ENCODE peak calls at places on chromosomes 7 and 10, in five cellular contexts. One of them, this sample, is unnamed.
A peak's percentile ranks its signal among the peaks of the same experiment; 100 is the strongest.

GRCh38 chr10:117457071-117457810 is 82.0 kb upstream of the PDZD8 start:
- DNase-seq in brain microvascular endothelial cell: no peak
- DNase-seq in upper lobe of right lung: no peak
- DNase-seq in GM23248: no peak
- DNase-seq in right cardiac atrium: no peak
- DNase-seq in this sample: no peak

GRCh38 chr7:151246161-151247015 is 2.1 kb downstream of the SMARCD3 start:
- DNase-seq in brain microvascular endothelial cell: no peak
- DNase-seq in upper lobe of right lung: no peak
- DNase-seq in GM23248: peak; percentile 59
- DNase-seq in right cardiac atrium: no peak
- DNase-seq in this sample: peak; percentile 93

GRCh38 chr7:35248576-35249536 is 5.0 kb downstream of the TBX20 start:
- DNase-seq in brain microvascular endothelial cell: no peak
- DNase-seq in upper lobe of right lung: no peak
- DNase-seq in GM23248: no peak
- DNase-seq in right cardiac atrium: peak; percentile 17
- DNase-seq in this sample: peak; percentile 39

GRCh38 chr10:86053675-86054074 is 312.9 kb downstream of the GRID1 start:
- DNase-seq in brain microvascular endothelial cell: no peak
- DNase-seq in upper lobe of right lung: no peak
- DNase-seq in GM23248: no peak
- DNase-seq in right cardiac atrium: no peak
- DNase-seq in this sample: no peak

GRCh38 chr7:5428470-5429252 is 5.0 kb upstream of the TNRC18 start:
- DNase-seq in brain microvascular endothelial cell: peak; percentile 85
- DNase-seq in upper lobe of right lung: peak; percentile 79
- DNase-seq in GM23248: peak; percentile 96
- DNase-seq in right cardiac atrium: peak; percentile 81
- DNase-seq in this sample: peak; percentile 93

GRCh38 chr10:109940553-109940952 is 17.2 kb upstream of the XPNPEP1 start:
- DNase-seq in brain microvascular endothelial cell: no peak
- DNase-seq in upper lobe of right lung: no peak
- DNase-seq in GM23248: no peak
- DNase-seq in right cardiac atrium: no peak
- DNase-seq in this sample: no peak

GRCh38 chr7:132526111-132526741 is 50.0 kb downstream of the PLXNA4 start:
- DNase-seq in brain microvascular endothelial cell: no peak
- DNase-seq in upper lobe of right lung: no peak
- DNase-seq in GM23248: no peak
- DNase-seq in right cardiac atrium: no peak
- DNase-seq in this sample: no peak

GRCh38 chr10:109062371-109062770 is 860.9 kb downstream of the XPNPEP1 start:
- DNase-seq in brain microvascular endothelial cell: no peak
- DNase-seq in upper lobe of right lung: no peak
- DNase-seq in GM23248: peak; percentile 61
- DNase-seq in right cardiac atrium: no peak
- DNase-seq in this sample: no peak

GRCh38 chr10:75201793-75202307 is 8.7 kb upstream of the VDAC2 start:
- DNase-seq in brain microvascular endothelial cell: no peak
- DNase-seq in upper lobe of right lung: no peak
- DNase-seq in GM23248: no peak
- DNase-seq in right cardiac atrium: no peak
- DNase-seq in this sample: no peak

GRCh38 chr7:155418941-155419755 is 38.8 kb upstream of the EN2 start:
- DNase-seq in brain microvascular endothelial cell: no peak
- DNase-seq in upper lobe of right lung: no peak
- DNase-seq in GM23248: no peak
- DNase-seq in right cardiac atrium: no peak
- DNase-seq in this sample: no peak

GRCh38 chr10:8815969-8816368 is 761.5 kb downstream of the GATA3 start:
- DNase-seq in brain microvascular endothelial cell: no peak
- DNase-seq in upper lobe of right lung: no peak
- DNase-seq in GM23248: no peak
- DNase-seq in right cardiac atrium: no peak
- DNase-seq in this sample: no peak

GRCh38 chr7:14377646-14378266 is 388.3 kb upstream of the ETV1 start:
- DNase-seq in brain microvascular endothelial cell: peak; percentile 63
- DNase-seq in upper lobe of right lung: no peak
- DNase-seq in GM23248: peak; percentile 85
- DNase-seq in right cardiac atrium: no peak
- DNase-seq in this sample: no peak

GRCh38 chr7:108294595-108294994 is 161.6 kb downstream of the NRCAM start:
- DNase-seq in brain microvascular endothelial cell: no peak
- DNase-seq in upper lobe of right lung: no peak
- DNase-seq in GM23248: peak; percentile 9
- DNase-seq in right cardiac atrium: no peak
- DNase-seq in this sample: no peak

DNA sequence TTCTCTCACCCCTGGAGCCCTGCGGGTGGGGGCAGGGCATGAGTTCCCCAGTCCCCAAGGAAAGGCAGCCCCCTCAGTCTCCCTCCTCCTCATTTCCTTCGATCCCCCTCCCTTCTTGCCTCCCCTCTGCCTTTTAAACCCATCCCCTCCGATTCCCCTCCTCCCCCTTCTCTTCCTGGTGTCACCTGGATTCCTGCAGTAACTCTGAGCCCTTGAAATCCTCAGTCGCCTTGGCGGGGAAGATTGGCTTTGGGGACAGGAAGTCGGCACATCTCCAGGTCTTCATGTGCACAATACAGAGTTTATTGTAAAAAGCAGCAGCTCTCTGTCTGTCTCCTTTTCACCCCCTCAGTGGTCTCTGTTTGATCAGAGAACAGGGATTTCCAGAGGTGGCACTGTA is 1.3 kb upstream of the MUC12 start:
- DNase-seq in brain microvascular endothelial cell: no peak
- DNase-seq in upper lobe of right lung: no peak
- DNase-seq in GM23248: no peak
- DNase-seq in right cardiac atrium: no peak
- DNase-seq in this sample: peak; percentile 84
- H3K27me3 ChIP-seq in brain microvascular endothelial cell: peaks cover 40% of the 10 kb centered on the region
- H3K27me3 ChIP-seq in upper lobe of right lung: peaks cover 61% of the 10 kb centered on the region
- H3K27me3 ChIP-seq in GM23248: peaks cover 62% of the 10 kb centered on the region
- H3K27me3 ChIP-seq in right cardiac atrium: no peaks in the 10 kb centered on the region
- H3K27me3 ChIP-seq in this sample: peaks cover 69% of the 10 kb centered on the region

DNA sequence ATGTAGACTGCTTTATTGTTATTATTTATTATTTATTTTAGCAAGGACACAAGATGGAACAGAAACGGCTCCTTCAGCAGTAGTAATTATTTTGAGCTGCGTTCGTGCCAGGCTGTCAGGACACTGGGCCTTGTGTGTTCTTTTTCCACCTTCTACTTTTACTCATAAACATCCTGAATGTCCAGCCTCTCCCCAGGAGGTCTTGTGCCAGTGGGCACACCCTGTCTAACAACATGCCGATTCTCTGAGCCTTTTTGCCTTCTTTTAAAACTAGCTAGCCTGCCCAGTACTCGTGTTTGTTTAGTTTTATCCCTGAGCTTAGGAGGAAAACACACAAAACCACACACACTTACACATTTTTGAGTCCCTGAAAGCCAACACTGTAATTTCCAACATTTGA is 1.2 kb downstream of the SCIN start:
- DNase-seq in brain microvascular endothelial cell: no peak
- DNase-seq in upper lobe of right lung: no peak
- DNase-seq in GM23248: no peak
- DNase-seq in right cardiac atrium: no peak
- DNase-seq in this sample: no peak
- H3K27me3 ChIP-seq in brain microvascular endothelial cell: no peaks in the 10 kb centered on the region
- H3K27me3 ChIP-seq in upper lobe of right lung: peaks cover 15% of the 10 kb centered on the region
- H3K27me3 ChIP-seq in GM23248: peaks cover 20% of the 10 kb centered on the region
- H3K27me3 ChIP-seq in right cardiac atrium: no peaks in the 10 kb centered on the region
- H3K27me3 ChIP-seq in this sample: peaks cover 36% of the 10 kb centered on the region

GRCh38 chr10:69465457-69466157 is 14.3 kb downstream of the TSPAN15 start:
- DNase-seq in brain microvascular endothelial cell: no peak
- DNase-seq in upper lobe of right lung: no peak
- DNase-seq in GM23248: no peak
- DNase-seq in right cardiac atrium: no peak
- DNase-seq in this sample: no peak

GRCh38 chr10:69464801-69465401 is 13.6 kb downstream of the TSPAN15 start:
- DNase-seq in brain microvascular endothelial cell: no peak
- DNase-seq in upper lobe of right lung: no peak
- DNase-seq in GM23248: no peak
- DNase-seq in right cardiac atrium: peak; percentile 50
- DNase-seq in this sample: no peak

GRCh38 chr10:69466158-69466490 is 14.9 kb downstream of the TSPAN15 start:
- DNase-seq in brain microvascular endothelial cell: no peak
- DNase-seq in upper lobe of right lung: no peak
- DNase-seq in GM23248: no peak
- DNase-seq in right cardiac atrium: no peak
- DNase-seq in this sample: no peak

GRCh38 chr10:69463886-69464285 is 12.6 kb downstream of the TSPAN15 start:
- DNase-seq in brain microvascular endothelial cell: no peak
- DNase-seq in upper lobe of right lung: no peak
- DNase-seq in GM23248: no peak
- DNase-seq in right cardiac atrium: no peak
- DNase-seq in this sample: no peak

DNA sequence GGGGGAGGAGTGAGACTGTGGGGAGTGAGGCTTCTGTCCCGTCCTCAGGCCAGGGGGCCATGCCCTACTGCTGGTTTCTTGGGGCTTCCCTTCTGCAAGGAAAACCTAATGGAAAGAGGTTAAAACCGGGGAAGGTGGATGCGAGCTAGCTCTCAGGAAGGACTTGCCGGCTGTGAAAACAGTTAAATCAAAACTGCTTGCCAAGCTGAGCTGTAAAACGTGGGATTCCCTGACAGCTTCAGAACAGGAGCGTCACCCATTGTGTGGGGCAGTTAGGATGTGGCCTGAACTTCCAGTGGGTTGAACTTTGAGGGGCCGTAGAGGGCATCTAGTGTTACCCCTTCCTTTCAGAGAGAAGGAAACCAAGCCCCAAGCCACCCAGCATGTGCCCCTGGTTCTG is 13.1 kb downstream of the TSPAN15 start:
- DNase-seq in brain microvascular endothelial cell: no peak
- DNase-seq in upper lobe of right lung: no peak
- DNase-seq in GM23248: no peak
- DNase-seq in right cardiac atrium: no peak
- DNase-seq in this sample: no peak
- H3K27me3 ChIP-seq in brain microvascular endothelial cell: no peaks in the 10 kb centered on the region
- H3K27me3 ChIP-seq in upper lobe of right lung: no peaks in the 10 kb centered on the region
- H3K27me3 ChIP-seq in GM23248: no peaks in the 10 kb centered on the region
- H3K27me3 ChIP-seq in right cardiac atrium: no peaks in the 10 kb centered on the region
- H3K27me3 ChIP-seq in this sample: peaks cover 2% of the 10 kb centered on the region

DNA sequence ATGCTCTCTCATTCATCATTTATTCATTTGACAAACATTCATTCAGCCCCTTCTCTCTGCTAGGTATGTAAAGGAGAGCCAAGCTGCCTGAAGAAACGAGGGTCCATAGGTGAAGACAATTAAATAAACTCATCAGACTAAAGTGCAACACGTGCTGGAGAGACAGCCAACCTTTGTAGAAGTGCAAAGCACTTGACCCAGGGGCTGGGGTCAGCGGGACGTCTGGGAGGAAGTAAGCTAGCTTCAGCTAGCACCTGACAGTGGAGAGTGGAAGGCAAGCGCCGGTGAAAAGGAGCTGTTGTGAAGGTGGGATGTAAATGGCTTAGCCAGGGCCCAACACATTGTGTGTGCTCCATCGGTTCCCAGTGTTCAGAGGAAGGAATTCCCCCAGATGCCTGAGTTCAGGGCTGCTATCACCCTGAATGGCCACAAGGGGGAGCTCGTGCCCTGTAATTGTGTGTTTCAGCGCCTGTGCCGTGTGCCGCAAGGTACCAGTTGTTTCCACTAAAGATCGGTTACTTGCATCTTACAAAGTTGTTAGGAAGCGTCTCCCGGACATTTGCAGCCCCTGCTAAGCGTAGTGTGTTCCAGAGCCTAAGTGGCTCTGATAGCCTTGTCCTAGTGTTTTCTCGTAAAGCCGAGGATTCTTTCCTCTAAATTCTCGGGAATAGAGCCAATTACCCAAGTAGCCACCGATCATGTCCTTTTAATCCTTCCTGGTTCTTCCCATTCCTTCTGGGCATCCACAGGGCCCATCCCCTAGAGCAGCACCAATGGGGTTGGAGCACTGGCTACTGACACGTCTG is 30.6 kb downstream of the TLX1 start:
- DNase-seq in brain microvascular endothelial cell: peak; percentile 50
- DNase-seq in upper lobe of right lung: peak; percentile 74
- DNase-seq in GM23248: peak; percentile 81
- DNase-seq in right cardiac atrium: peak; percentile 52
- DNase-seq in this sample: peak; percentile 89
- H3K27me3 ChIP-seq in brain microvascular endothelial cell: peaks cover 14% of the 10 kb centered on the region
- H3K27me3 ChIP-seq in upper lobe of right lung: peaks cover 78% of the 10 kb centered on the region
- H3K27me3 ChIP-seq in GM23248: peaks cover 60% of the 10 kb centered on the region
- H3K27me3 ChIP-seq in right cardiac atrium: no peaks in the 10 kb centered on the region
- H3K27me3 ChIP-seq in this sample: peaks cover 47% of the 10 kb centered on the region

DNA sequence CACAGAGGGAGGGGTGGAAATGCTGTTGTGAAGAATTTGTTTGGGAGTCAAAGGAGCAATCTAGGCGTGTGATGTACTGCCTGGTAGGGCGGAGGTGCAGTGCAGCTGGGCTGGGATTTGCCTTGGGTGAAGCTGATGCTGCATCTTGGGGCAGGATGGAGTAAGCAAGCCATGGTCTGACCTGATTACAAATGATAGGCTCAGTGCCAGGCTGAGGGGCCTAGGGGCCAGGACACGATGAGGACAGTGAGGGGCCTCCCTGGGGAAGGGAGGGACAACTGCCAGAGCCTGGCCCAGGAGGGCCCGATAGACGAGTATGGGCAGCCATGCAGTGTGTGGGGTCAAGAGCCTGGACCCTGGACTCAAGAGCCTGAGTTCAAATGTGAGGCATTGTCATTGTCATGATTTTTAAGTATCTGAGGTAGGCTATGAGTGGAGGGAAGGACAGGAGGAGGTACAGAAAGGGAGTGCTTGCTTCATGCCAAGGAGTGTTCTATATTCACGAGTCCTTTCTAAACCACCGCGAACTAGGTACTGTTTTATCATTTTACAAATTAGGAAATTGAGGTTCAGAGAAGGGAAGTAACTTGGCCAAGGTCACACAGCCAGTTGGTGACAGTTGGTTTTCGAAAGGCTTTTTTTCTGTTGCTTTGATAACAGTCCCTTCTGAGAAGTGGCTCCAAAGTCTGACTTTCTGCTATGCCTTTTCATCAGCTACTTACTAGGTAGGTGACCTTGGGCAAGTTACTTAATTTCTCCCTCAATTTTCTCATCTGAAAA is 29.7 kb downstream of the HIF1AN start:
- DNase-seq in brain microvascular endothelial cell: no peak
- DNase-seq in upper lobe of right lung: no peak
- DNase-seq in GM23248: no peak
- DNase-seq in right cardiac atrium: no peak
- DNase-seq in this sample: no peak
- H3K27me3 ChIP-seq in brain microvascular endothelial cell: peaks cover 52% of the 10 kb centered on the region
- H3K27me3 ChIP-seq in upper lobe of right lung: peaks cover 67% of the 10 kb centered on the region
- H3K27me3 ChIP-seq in GM23248: peaks cover 53% of the 10 kb centered on the region
- H3K27me3 ChIP-seq in right cardiac atrium: no peaks in the 10 kb centered on the region
- H3K27me3 ChIP-seq in this sample: peaks cover 54% of the 10 kb centered on the region

GRCh38 chr7:27112361-27112760 is 9.9 kb upstream of the HOXA2 start:
- DNase-seq in brain microvascular endothelial cell: no peak
- DNase-seq in upper lobe of right lung: no peak
- DNase-seq in GM23248: no peak
- DNase-seq in right cardiac atrium: no peak
- DNase-seq in this sample: peak; percentile 84

GRCh38 chr7:27116019-27116411 is 13.5 kb upstream of the HOXA2 start:
- DNase-seq in brain microvascular endothelial cell: no peak
- DNase-seq in upper lobe of right lung: no peak
- DNase-seq in GM23248: no peak
- DNase-seq in right cardiac atrium: no peak
- DNase-seq in this sample: no peak

GRCh38 chr7:27115161-27116018 is 12.9 kb upstream of the HOXA2 start:
- DNase-seq in brain microvascular endothelial cell: no peak
- DNase-seq in upper lobe of right lung: no peak
- DNase-seq in GM23248: peak; percentile 21
- DNase-seq in right cardiac atrium: no peak
- DNase-seq in this sample: peak; percentile 93

GRCh38 chr7:27112960-27113949 is 10.8 kb upstream of the HOXA2 start:
- DNase-seq in brain microvascular endothelial cell: no peak
- DNase-seq in upper lobe of right lung: no peak
- DNase-seq in GM23248: no peak
- DNase-seq in right cardiac atrium: no peak
- DNase-seq in this sample: peak; percentile 85

GRCh38 chr7:27113991-27114866 is 11.7 kb upstream of the HOXA2 start:
- DNase-seq in brain microvascular endothelial cell: no peak
- DNase-seq in upper lobe of right lung: no peak
- DNase-seq in GM23248: peak; percentile 6
- DNase-seq in right cardiac atrium: no peak
- DNase-seq in this sample: peak; percentile 94
- H3K27me3 ChIP-seq in brain microvascular endothelial cell: peaks cover 92% of the 10 kb centered on the region
- H3K27me3 ChIP-seq in upper lobe of right lung: no peaks in the 10 kb centered on the region
- H3K27me3 ChIP-seq in GM23248: no peaks in the 10 kb centered on the region
- H3K27me3 ChIP-seq in right cardiac atrium: no peaks in the 10 kb centered on the region
- H3K27me3 ChIP-seq in this sample: no peaks in the 10 kb centered on the region

This sample was measured in osteoblast.